ENCODE peak calls at places on chromosomes 2 and 18, in nine cellular contexts. O, C, E, B, A, S, M, I and V are unnamed samples.

GRCh38 chr18:48328473-48329205 is 80.5 kb downstream of the ZBTB7C start:
- DNase-seq in O (no peak), C (no peak), E (peak; percentile 29), B (no peak), A (no peak), S (peak; percentile 11), M (peak; percentile 30), I (no peak), V (no peak)

GRCh38 chr18:25425030-25425429 is 73.1 kb upstream of the ZNF521 start:
- DNase-seq in O (no peak), C (no peak), E (no peak), B (no peak), A (no peak), S (no peak), M (no peak), I (no peak), V (no peak)

GRCh38 chr2:152395132-152396024 is 60.4 kb downstream of the FMNL2 start:
- DNase-seq in O (no peak), C (no peak), E (peak; percentile 33), B (no peak), A (no peak), S (no peak), M (no peak), I (no peak), V (no peak)

GRCh38 chr2:68292108-68292710 is 27.5 kb downstream of the CNRIP1 start:
- DNase-seq in O (no peak), C (no peak), E (peak; percentile 30), B (no peak), A (no peak), S (peak; percentile 63), M (peak; percentile 30), I (peak; percentile 42), V (no peak)

GRCh38 chr2:32355976-32356734 is 668 bp upstream of the BIRC6 start:
- DNase-seq in O (no peak), C (no peak), E (no peak), B (no peak), A (no peak), S (no peak), M (no peak), I (no peak), V (no peak)

GRCh38 chr2:188142088-188142487 is 149.6 kb upstream of the GULP1 start:
- DNase-seq in O (no peak), C (no peak), E (no peak), B (no peak), A (no peak), S (no peak), M (no peak), I (no peak), V (no peak)

GRCh38 chr18:53887447-53887846 is 337.0 kb downstream of the MBD2 start:
- DNase-seq in O (no peak), C (no peak), E (no peak), B (no peak), A (no peak), S (no peak), M (no peak), I (no peak), V (no peak)

GRCh38 chr2:109330056-109330455 is 201.1 kb downstream of the SH3RF3 start:
- DNase-seq in O (no peak), C (no peak), E (peak; percentile 31), B (no peak), A (no peak), S (no peak), M (peak; percentile 83), I (no peak), V (no peak)

GRCh38 chr2:104855174-104856085 is 1.5 kb downstream of the POU3F3 start:
- DNase-seq in O (no peak), C (no peak), E (no peak), B (no peak), A (no peak), S (no peak), M (no peak), I (no peak), V (no peak)

GRCh38 chr2:232839680-232840079 is 30.4 kb upstream of the SNORC start:
- DNase-seq in O (no peak), C (no peak), E (no peak), B (peak; percentile 64), A (no peak), S (no peak), M (no peak), I (no peak), V (no peak)

GRCh38 chr2:232846055-232846454 is 24.0 kb upstream of the SNORC start:
- DNase-seq in O (no peak), C (no peak), E (no peak), B (no peak), A (no peak), S (no peak), M (no peak), I (no peak), V (no peak)

GRCh38 chr2:232842689-232843088 is 27.4 kb upstream of the SNORC start:
- DNase-seq in O (no peak), C (no peak), E (no peak), B (no peak), A (no peak), S (no peak), M (peak; percentile 51), I (no peak), V (no peak)

GRCh38 chr2:232838406-232838874 is 31.6 kb upstream of the SNORC start:
- DNase-seq in O (no peak), C (no peak), E (peak; percentile 12), B (no peak), A (peak; percentile 32), S (peak; percentile 13), M (peak; percentile 35), I (peak; percentile 59), V (peak; percentile 64)

GRCh38 chr2:232843860-232844259 is 26.2 kb upstream of the SNORC start:
- DNase-seq in O (peak; percentile 29), C (no peak), E (no peak), B (no peak), A (no peak), S (no peak), M (peak; percentile 34), I (no peak), V (no peak)
- TF ChIP-seq CTCF in O (no peak), C (no peak), E (peak; percentile 35), B (no peak), A (no peak), S (peak; percentile 32), M (peak; percentile 37), I (no peak), V (no peak)

DNA sequence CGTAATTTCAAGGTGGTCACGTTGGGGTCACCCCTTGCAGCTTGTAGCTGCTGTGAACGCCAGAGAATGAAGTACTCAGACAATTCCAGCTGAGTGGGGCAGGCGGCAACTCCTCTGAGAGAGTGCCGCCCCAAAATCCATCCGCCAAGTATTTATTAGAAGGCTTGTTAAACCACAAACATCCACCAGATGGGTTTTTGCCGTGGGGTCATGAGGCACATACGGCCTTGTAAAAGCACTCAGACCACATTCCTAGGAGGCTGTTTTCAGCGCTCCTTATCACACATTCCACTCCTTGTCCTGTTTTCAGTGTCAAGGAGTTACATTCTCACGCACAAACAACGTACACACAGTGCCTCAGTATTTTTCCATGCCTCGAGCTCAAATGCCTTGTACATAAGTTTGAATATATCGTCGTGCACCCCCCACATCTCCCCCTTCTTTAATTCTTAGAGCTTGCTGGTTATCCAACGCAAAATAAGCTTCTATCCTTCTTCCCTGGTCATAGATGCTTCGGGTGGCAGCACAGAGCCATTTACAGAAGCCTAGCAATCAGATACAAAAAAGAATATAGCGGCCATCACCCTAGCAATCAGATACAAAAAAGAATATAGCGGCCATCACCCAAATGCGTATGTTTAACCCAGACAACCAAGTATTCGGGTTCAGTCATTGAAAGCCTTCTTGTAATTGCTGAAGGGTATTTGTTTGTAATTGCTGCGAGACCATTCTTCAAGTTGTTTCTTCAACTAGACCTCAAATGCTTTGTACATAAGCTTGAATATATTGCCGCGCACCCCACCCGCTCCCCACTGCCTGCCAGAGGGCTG is 7.3 kb downstream of the ALPP start:
- DNase-seq in O (no peak), C (peak; percentile 40), E (peak; percentile 95), B (no peak), A (no peak), S (peak; percentile 35), M (peak; percentile 99), I (no peak), V (no peak)
- TF ChIP-seq CTCF in O (peak; percentile 16), C (no peak), E (peak; percentile 56), B (no peak), A (no peak), S (no peak), M (peak; percentile 3), I (no peak), V (no peak)

GRCh38 chr2:167932123-167932693 is 315.2 kb downstream of the STK39 start:
- DNase-seq in O (no peak), C (no peak), E (no peak), B (no peak), A (no peak), S (no peak), M (no peak), I (no peak), V (no peak)

GRCh38 chr2:167929461-167929860 is 317.9 kb downstream of the STK39 start:
- DNase-seq in O (no peak), C (no peak), E (no peak), B (no peak), A (no peak), S (no peak), M (no peak), I (no peak), V (no peak)

GRCh38 chr2:167924556-167924955 is 322.8 kb downstream of the STK39 start:
- DNase-seq in O (no peak), C (no peak), E (no peak), B (no peak), A (no peak), S (no peak), M (no peak), I (no peak), V (no peak)

GRCh38 chr2:167925775-167926174 is 321.6 kb downstream of the STK39 start:
- DNase-seq in O (no peak), C (no peak), E (no peak), B (no peak), A (no peak), S (no peak), M (no peak), I (no peak), V (no peak)

GRCh38 chr2:167928434-167928833 is 319.0 kb downstream of the STK39 start:
- DNase-seq in O (no peak), C (no peak), E (no peak), B (no peak), A (no peak), S (no peak), M (no peak), I (no peak), V (no peak)
- TF ChIP-seq CTCF in O (no peak), C (no peak), E (no peak), B (no peak), A (no peak), S (no peak), M (no peak), I (no peak), V (no peak)

DNA sequence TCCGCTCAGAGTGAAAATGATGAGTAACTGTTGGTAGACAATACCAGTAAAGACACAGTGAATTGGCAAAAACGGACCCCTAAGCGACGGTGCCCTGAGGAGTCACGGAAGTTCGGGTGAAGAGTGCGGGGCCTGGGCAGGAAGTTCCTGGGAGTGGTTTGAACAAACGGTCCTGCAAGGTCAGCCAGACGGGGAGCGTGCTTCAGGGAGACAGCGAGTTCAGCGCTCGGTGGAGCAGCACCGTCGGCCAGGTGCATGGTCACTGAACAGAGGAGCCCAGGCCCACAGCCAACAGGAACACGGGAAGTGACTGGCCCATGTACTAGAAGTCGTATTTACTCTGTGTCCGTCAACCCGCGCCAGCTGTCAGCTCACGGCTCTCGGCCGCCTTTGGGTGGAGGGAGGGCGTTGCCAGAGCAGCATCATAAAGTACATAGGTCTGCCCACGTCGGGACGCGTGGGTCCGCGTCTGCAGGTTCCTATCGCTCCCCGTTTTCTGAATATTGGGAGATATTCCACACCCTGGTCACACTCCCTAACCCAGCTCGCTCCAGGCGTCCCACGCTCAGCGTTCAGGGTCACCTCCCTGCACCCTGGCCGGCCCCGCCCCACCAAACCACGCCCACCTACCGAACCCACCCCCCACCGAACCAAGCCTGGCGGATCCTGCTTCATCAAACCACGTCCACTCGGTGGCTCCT is 75.6 kb upstream of the UXS1 start:
- DNase-seq in O (no peak), C (no peak), E (no peak), B (peak; percentile 72), A (peak; percentile 32), S (peak; percentile 18), M (no peak), I (peak; percentile 55), V (no peak)
- TF ChIP-seq CTCF in O (no peak), C (no peak), E (no peak), B (no peak), A (no peak), S (no peak), M (no peak), I (no peak), V (no peak)